ENCODE peak calls at places on chromosome 11, in ten cellular contexts. I is Peyer's patch, C is RWPE1, N is right lobe of liver, M is progenitor cell of endocrine pancreas, A is tibial nerve, B is mucosa of descending colon, V is endodermal cell, U is bronchial epithelial cell, P is MM.1S. F is an unnamed sample.

GRCh38 chr11:16911186-16911585 is 103.0 kb downstream of the PLEKHA7 start:
- DNase-seq in I (no peak), C (no peak), N (no peak), M (no peak), A (no peak), B (no peak), V (no peak), U (no peak), P (peak), F (no peak)

GRCh38 chr11:115606223-115607220 is 102.3 kb upstream of the CADM1 start:
- DNase-seq in I (no peak), C (no peak), N (peak), M (no peak), A (peak), B (no peak), V (no peak), U (no peak), P (no peak), F (no peak)

GRCh38 chr11:77259681-77260080 is 41.8 kb downstream of the GDPD4 start:
- DNase-seq in I (no peak), C (no peak), N (no peak), M (no peak), A (no peak), B (no peak), V (no peak), U (peak), P (no peak), F (no peak)

GRCh38 chr11:70580036-70580805 is 181.9 kb downstream of the CTTN start:
- DNase-seq in I (no peak), C (no peak), N (no peak), M (no peak), A (no peak), B (no peak), V (peak), U (no peak), P (no peak), F (peak)

GRCh38 chr11:95231881-95232605 is 1.0 kb upstream of the SESN3 start:
- DNase-seq in I (peak), C (no peak), N (peak), M (peak), A (peak), B (peak), V (peak), U (peak), P (peak), F (peak)

GRCh38 chr11:106463796-106464201 is 386.3 kb downstream of the AASDHPPT start:
- DNase-seq in I (no peak), C (no peak), N (no peak), M (no peak), A (no peak), B (no peak), V (no peak), U (no peak), P (no peak), F (no peak)

GRCh38 chr11:33187851-33188722 is 26.8 kb upstream of the CSTF3 start:
- DNase-seq in I (no peak), C (no peak), N (no peak), M (no peak), A (peak), B (no peak), V (no peak), U (no peak), P (no peak), F (peak)

GRCh38 chr11:6931146-6931713 is 5.0 kb downstream of the ZNF215 start:
- DNase-seq in I (no peak), C (no peak), N (no peak), M (no peak), A (no peak), B (no peak), V (no peak), U (no peak), P (no peak), F (no peak)

GRCh38 chr11:47924184-47924671 is 56.1 kb upstream of the PTPRJ start:
- DNase-seq in I (no peak), C (peak), N (peak), M (peak), A (no peak), B (no peak), V (peak), U (peak), P (no peak), F (no peak)

GRCh38 chr11:105937331-105937730 is 84.7 kb downstream of the MSANTD4 start:
- DNase-seq in I (no peak), C (peak), N (no peak), M (no peak), A (no peak), B (no peak), V (no peak), U (peak), P (no peak), F (no peak)

GRCh38 chr11:77113382-77114088 is 10.9 kb downstream of the OMP start:
- DNase-seq in I (peak), C (peak), N (peak), M (no peak), A (peak), B (peak), V (peak), U (peak), P (peak), F (no peak)

DNA sequence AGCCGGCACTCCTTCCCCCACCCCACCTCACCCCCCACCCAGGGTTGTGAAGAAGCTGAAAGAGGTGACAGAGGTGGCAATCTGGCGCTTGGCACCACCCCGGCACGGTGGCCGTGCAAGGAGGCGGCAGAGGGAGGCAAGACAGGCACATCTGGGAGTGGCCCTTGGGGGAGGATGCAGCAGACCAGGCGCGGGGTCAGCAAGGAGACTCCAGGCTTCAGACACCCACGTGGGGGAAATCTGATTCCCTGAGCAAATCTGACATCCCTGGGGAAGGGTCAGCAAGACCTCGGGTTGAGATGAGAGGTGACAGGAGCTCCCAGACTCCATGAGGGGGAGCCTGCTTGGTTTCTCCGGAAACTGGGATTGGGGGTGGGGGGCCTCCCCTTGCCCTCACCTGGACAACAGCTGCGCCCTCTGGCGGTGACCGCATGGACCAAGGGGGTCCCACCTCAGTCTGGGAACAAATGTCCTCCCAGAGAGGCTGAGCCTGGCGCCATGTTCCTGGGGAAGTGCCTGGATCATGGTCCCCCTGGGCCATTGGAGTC is 4.0 kb upstream of the RCOR2 start:
- DNase-seq in I (no peak), C (no peak), N (no peak), M (peak), A (no peak), B (no peak), V (peak), U (no peak), P (peak), F (no peak)
- TF ChIP-seq CTCF in I (peak), C (no peak), N (peak), M (peak), A (peak), B (no peak), V (peak), U (peak), P (peak), F (peak)

DNA sequence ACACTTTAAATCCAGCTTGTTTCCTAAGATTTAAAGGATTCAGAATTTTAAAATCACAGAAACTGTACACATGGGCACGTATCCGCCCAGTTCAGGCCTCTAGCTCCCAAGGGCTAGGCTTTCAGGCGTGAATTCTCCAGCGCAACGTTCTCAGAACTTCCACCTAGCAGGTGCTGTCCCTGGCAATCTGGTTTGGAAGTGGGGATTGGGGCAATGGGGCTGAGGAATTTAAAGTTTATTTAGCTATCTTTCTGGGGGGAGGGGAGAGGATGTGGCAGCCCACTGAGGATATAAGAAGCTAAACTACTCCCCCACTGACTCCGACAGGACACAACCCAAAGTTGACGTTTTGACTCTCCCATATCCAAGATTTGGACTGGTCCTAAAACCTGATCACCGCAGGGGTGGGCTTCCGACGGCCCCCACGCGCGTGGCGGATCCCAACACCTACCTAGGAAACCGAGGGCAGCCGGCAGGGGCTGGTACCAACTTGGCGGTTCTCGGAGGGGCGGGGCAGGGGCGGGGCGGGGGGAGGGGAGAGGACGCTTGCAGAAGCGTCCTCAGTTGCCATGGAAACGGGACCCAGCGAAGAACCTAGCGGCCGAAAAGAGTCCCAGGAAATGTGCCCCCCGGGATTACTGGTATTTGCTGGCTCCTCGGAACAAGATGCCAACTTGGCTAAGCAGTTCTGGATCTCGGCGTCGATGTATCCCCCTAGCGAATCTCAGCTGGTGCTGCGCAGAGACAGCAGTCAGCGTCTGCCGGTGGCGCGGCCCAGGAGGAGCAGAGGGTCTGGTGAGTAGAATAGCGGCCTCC is at the start of gene HOATZ:
- DNase-seq in I (no peak), C (no peak), N (no peak), M (peak), A (no peak), B (no peak), V (peak), U (no peak), P (no peak), F (no peak)
- TF ChIP-seq CTCF in I (no peak), C (no peak), N (no peak), M (peak), A (no peak), B (no peak), V (peak), U (peak), P (no peak), F (no peak)

GRCh38 chr11:46160100-46160499 is 38.8 kb upstream of the PHF21A start:
- DNase-seq in I (no peak), C (no peak), N (no peak), M (no peak), A (no peak), B (no peak), V (no peak), U (peak), P (no peak), F (no peak)
- TF ChIP-seq CTCF in I (no peak), C (no peak), N (no peak), M (no peak), A (no peak), B (no peak), V (peak), U (peak), P (no peak), F (no peak)

DNA sequence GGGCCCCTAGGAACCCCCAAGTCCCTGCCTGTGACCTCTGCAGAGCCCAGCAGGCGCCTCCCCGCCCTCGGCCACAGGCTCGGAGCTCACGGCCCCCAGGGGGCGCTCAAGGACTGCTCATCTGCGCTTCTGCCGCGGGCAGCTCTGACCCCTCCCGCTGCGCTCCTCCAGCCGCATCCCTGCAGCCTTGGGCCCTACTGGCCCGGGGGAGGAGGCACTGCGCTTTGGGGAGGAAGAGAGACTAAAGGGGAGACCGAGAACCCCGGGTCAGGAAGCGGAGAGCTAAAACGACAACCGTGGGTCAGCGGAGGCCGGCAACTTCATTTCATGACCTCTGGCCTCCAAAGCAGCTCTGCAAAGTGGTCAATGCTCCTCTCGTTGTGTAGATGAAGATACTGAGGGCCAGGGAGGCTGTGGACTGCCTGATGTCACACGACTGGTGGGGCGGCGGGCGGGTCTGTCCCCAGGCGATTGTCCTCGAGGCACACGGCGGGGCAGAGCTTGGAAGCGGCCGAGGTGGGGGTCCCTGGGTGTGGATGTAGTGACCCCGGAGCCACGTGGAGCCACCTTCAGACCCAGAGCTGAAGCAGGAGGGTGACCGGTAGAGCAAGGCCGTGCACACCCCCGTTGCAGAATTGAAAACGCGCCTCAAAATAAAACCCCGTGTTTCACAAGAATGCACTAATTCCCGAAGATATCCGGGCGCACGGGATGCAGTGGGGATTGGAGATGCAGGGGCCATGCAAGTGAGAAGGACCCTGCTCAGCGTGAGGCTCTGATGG is 2.7 kb upstream of the KRTAP5-6 start:
- DNase-seq in I (peak), C (peak), N (peak), M (peak), A (peak), B (peak), V (peak), U (peak), P (peak), F (peak)
- TF ChIP-seq CTCF in I (peak), C (peak), N (peak), M (peak), A (peak), B (peak), V (peak), U (peak), P (peak), F (peak)

GRCh38 chr11:67120456-67120855 is 1.4 kb downstream of the KDM2A start:
- DNase-seq in I (no peak), C (no peak), N (no peak), M (no peak), A (no peak), B (no peak), V (no peak), U (no peak), P (no peak), F (no peak)

GRCh38 chr11:67118059-67118766 is 850 bp upstream of the KDM2A start:
- DNase-seq in I (no peak), C (peak), N (peak), M (peak), A (no peak), B (peak), V (peak), U (no peak), P (peak), F (no peak)

GRCh38 chr11:67120881-67121710 is 2.0 kb downstream of the KDM2A start:
- DNase-seq in I (no peak), C (no peak), N (no peak), M (no peak), A (no peak), B (no peak), V (no peak), U (peak), P (peak), F (peak)

GRCh38 chr11:67118801-67119576 is at the start of gene KDM2A:
- DNase-seq in I (peak), C (peak), N (peak), M (peak), A (peak), B (peak), V (peak), U (peak), P (peak), F (peak)

DNA sequence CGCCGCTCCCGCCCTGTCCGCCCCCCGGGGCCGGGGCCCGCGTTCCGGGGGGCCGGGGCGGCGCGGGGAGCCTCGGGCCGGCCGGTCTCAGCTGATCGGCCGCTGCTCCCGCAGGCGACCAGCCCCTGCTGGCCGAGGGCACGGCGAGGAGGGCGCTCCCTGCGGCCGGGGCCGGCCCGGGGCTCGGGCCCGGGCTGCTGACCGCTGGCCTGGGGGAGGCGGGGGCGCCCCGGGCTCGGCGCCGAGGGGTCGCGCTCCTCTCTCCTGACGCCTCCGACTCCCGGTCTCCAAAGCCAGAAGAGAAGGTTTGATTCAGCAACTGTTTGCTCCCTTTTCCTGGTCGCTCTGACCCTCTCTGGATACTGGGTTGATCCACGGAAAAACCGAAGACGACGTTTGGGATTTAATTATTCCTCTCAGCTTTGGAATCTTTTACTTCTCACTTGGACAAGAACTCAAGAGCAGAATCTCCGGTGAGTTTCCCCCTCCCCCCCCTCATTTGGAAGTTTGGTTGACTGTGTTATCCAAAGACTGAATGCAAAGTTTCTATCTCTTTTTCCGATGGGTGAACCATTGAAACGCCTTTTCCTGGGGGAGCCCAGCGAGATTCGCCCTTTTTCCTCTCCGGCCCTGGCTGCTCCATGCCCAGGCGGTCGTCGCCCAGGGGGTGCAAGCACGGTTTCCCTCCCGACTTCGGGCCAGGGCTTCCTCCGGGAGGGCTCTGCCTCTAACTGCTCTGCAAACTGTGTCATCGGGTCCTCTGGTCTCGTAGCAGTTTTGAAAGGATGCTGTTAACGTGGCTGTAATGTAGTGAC is 721 bp downstream of the KDM2A start:
- DNase-seq in I (peak), C (peak), N (peak), M (peak), A (peak), B (peak), V (peak), U (no peak), P (peak), F (no peak)
- TF ChIP-seq CTCF in I (no peak), C (no peak), N (peak), M (peak), A (no peak), B (no peak), V (peak), U (no peak), P (no peak), F (no peak)

GRCh38 chr11:20126724-20127123 is 33.6 kb downstream of the DBX1 start:
- DNase-seq in I (no peak), C (no peak), N (no peak), M (no peak), A (no peak), B (no peak), V (no peak), U (no peak), P (no peak), F (no peak)

GRCh38 chr11:20132667-20133039 is 27.6 kb downstream of the DBX1 start:
- DNase-seq in I (no peak), C (no peak), N (no peak), M (no peak), A (no peak), B (no peak), V (no peak), U (no peak), P (no peak), F (no peak)

GRCh38 chr11:20125927-20126326 is 34.3 kb downstream of the DBX1 start:
- DNase-seq in I (no peak), C (peak), N (no peak), M (no peak), A (no peak), B (no peak), V (no peak), U (peak), P (no peak), F (no peak)

GRCh38 chr11:20131744-20132666 is 28.3 kb downstream of the DBX1 start:
- DNase-seq in I (peak), C (peak), N (peak), M (peak), A (peak), B (peak), V (peak), U (peak), P (peak), F (no peak)

DNA sequence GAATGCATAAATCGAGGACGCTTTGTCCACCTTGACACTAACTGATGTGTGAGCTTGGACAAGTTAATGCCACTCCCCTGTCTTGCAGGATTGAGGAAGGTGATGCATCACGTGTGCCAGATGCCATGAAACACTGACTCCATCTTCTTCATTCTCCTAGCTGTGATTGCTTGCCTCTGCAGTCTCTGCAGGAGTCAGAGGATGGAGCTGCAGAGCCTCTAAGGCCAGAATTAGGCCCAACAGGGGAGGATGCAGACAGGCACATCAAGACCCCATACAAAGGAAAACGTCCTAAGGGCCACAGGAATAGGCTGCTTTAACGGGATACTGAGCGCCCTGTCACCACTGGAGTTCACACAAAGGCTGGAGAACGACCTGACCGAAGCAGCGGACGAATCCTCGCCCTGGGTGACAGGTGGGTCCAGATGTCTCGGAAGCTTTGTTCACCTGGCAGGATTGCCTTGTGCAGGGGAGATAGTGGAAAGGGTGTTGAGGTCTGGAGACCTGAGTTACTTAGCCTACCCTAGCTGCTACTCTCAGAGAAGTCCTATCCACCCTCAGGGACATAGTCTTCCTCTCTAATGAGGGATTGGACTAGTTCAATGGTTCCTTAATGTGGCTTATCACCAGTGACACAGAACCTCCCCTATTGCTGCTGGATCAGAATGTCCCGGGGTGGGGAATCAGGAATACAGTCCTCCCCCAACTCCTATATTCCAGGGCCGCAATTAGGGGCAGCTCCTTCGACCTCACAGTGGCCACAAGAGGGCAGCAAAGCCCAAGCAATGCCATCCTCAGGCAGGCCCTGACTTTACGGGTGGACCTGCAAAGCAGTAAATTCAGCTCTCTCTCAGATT is 32.4 kb downstream of the DBX1 start:
- DNase-seq in I (peak), C (peak), N (peak), M (peak), A (peak), B (peak), V (peak), U (peak), P (peak), F (peak)
- TF ChIP-seq CTCF in I (peak), C (peak), N (peak), M (peak), A (peak), B (peak), V (peak), U (peak), P (peak), F (peak)